ENCODE peak calls at places on chromosomes 12 and 14, in seven cellular contexts. E, H, O, P, Y, S and N are unnamed samples. For H3K4me1, the result is how much of the 10 kb centered on the place peaks cover.

GRCh38 chr14:78178071-78178470 is 7.9 kb downstream of the NRXN3 start:
- DNase-seq in E (no peak), H (no peak), O (no peak), P (no peak), Y (no peak), S (no peak), N (no peak)

GRCh38 chr12:65004270-65004669 is 116.8 kb downstream of the WIF1 start:
- DNase-seq in E (no peak), H (no peak), O (no peak), P (no peak), Y (no peak), S (no peak), N (no peak)

GRCh38 chr14:87332001-87332400 is 661.0 kb downstream of the GALC start:
- DNase-seq in E (no peak), H (no peak), O (no peak), P (no peak), Y (no peak), S (no peak), N (no peak)

GRCh38 chr14:96501383-96501745 is 818 bp upstream of the PAPOLA start:
- DNase-seq in E (no peak), H (no peak), O (no peak), P (no peak), Y (no peak), S (no peak), N (peak)

GRCh38 chr14:101062611-101063010 is 159.1 kb upstream of the RTL1 start:
- DNase-seq in E (no peak), H (no peak), O (no peak), P (peak), Y (no peak), S (no peak), N (no peak)

GRCh38 chr12:42741771-42742510 is 152.4 kb upstream of the PRICKLE1 start:
- DNase-seq in E (no peak), H (no peak), O (no peak), P (no peak), Y (no peak), S (no peak), N (no peak)

GRCh38 chr14:61080591-61081010 is 99.6 kb downstream of the SLC38A6 start:
- DNase-seq in E (no peak), H (no peak), O (no peak), P (no peak), Y (no peak), S (no peak), N (peak)

GRCh38 chr12:54363610-54364009 is 676 bp downstream of the GPR84 start:
- DNase-seq in E (no peak), H (no peak), O (no peak), P (no peak), Y (no peak), S (no peak), N (no peak)

GRCh38 chr14:74293621-74294020 is 9.1 kb downstream of the ABCD4 start:
- DNase-seq in E (no peak), H (no peak), O (no peak), P (no peak), Y (no peak), S (peak), N (no peak)

GRCh38 chr14:67622675-67623074 is 3.0 kb downstream of the ARG2 start:
- DNase-seq in E (no peak), H (peak), O (no peak), P (peak), Y (no peak), S (no peak), N (no peak)

GRCh38 chr14:95480109-95480886 is 36.2 kb downstream of the SYNE3 start:
- DNase-seq in E (no peak), H (no peak), O (no peak), P (peak), Y (no peak), S (no peak), N (no peak)

GRCh38 chr12:101474248-101474647 is 888 bp upstream of the SPIC start:
- DNase-seq in E (no peak), H (no peak), O (no peak), P (no peak), Y (no peak), S (no peak), N (no peak)

GRCh38 chr14:92581206-92581605 is 67.6 kb downstream of the RIN3 start:
- DNase-seq in E (no peak), H (no peak), O (no peak), P (peak), Y (no peak), S (no peak), N (no peak)

GRCh38 chr14:77580964-77581505 is 35.4 kb downstream of the SPTLC2 start:
- DNase-seq in E (no peak), H (no peak), O (no peak), P (no peak), Y (no peak), S (peak), N (peak)

GRCh38 chr14:77004711-77005460 is 23.6 kb downstream of the IRF2BPL start:
- DNase-seq in E (no peak), H (no peak), O (no peak), P (no peak), Y (no peak), S (no peak), N (no peak)

GRCh38 chr14:93911975-93912374 is 15.2 kb upstream of the FAM181A start:
- DNase-seq in E (no peak), H (no peak), O (no peak), P (no peak), Y (no peak), S (no peak), N (no peak)

GRCh38 chr14:72643317-72643801 is 250.5 kb downstream of the DPF3 start:
- DNase-seq in E (no peak), H (no peak), O (no peak), P (no peak), Y (no peak), S (no peak), N (no peak)

GRCh38 chr14:30193791-30194407 is 266.3 kb upstream of the PRKD1 start:
- DNase-seq in E (no peak), H (no peak), O (no peak), P (no peak), Y (no peak), S (no peak), N (no peak)

GRCh38 chr14:99741227-99741976 is 51.8 kb upstream of the EML1 start:
- DNase-seq in E (no peak), H (no peak), O (peak), P (no peak), Y (no peak), S (no peak), N (no peak)

GRCh38 chr12:113981876-113982275 is 15.8 kb upstream of the RBM19 start:
- DNase-seq in E (no peak), H (no peak), O (no peak), P (no peak), Y (no peak), S (no peak), N (no peak)

GRCh38 chr14:89284368-89285058 is 132.5 kb downstream of the FOXN3 start:
- DNase-seq in E (no peak), H (no peak), O (no peak), P (peak), Y (peak), S (no peak), N (no peak)

GRCh38 chr12:16347391-16348298 is at the start of gene MGST1:
- DNase-seq in E (peak), H (peak), O (peak), P (peak), Y (peak), S (peak), N (no peak)

GRCh38 chr14:74368441-74368840 is 20.2 kb downstream of the VRTN start:
- DNase-seq in E (no peak), H (no peak), O (no peak), P (no peak), Y (no peak), S (no peak), N (no peak)

GRCh38 chr12:72288911-72289310 is 16.7 kb downstream of the TRHDE start:
- DNase-seq in E (no peak), H (no peak), O (no peak), P (no peak), Y (no peak), S (no peak), N (no peak)

GRCh38 chr12:78191611-78192010 is 360.9 kb downstream of the NAV3 start:
- DNase-seq in E (no peak), H (no peak), O (no peak), P (no peak), Y (no peak), S (no peak), N (no peak)

GRCh38 chr12:7122876-7123769 is 5.6 kb downstream of the RBP5 start:
- DNase-seq in E (no peak), H (no peak), O (no peak), P (peak), Y (no peak), S (no peak), N (no peak)

GRCh38 chr14:89422952-89423345 is 5.9 kb upstream of the FOXN3 start:
- DNase-seq in E (no peak), H (no peak), O (no peak), P (no peak), Y (no peak), S (no peak), N (no peak)

GRCh38 chr12:124940393-124941169 is 26.1 kb upstream of the UBC start:
- DNase-seq in E (peak), H (peak), O (peak), P (peak), Y (peak), S (peak), N (peak)

GRCh38 chr12:49794811-49795653 is 33.2 kb downstream of the NCKAP5L start:
- DNase-seq in E (no peak), H (no peak), O (no peak), P (no peak), Y (no peak), S (no peak), N (no peak)

GRCh38 chr14:32203928-32204357 is 874 bp upstream of the RNU6-8 start:
- DNase-seq in E (no peak), H (peak), O (no peak), P (no peak), Y (no peak), S (peak), N (peak)

GRCh38 chr14:57970175-57970574 is 104.3 kb upstream of the SLC35F4 start:
- DNase-seq in E (no peak), H (no peak), O (no peak), P (no peak), Y (no peak), S (no peak), N (no peak)

GRCh38 chr12:94575024-94575423 is 75.3 kb downstream of the TMCC3 start:
- DNase-seq in E (no peak), H (peak), O (no peak), P (no peak), Y (no peak), S (no peak), N (no peak)

GRCh38 chr12:122111070-122111750 is 32.7 kb downstream of the MLXIP start:
- DNase-seq in E (peak), H (no peak), O (no peak), P (no peak), Y (no peak), S (peak), N (no peak)

GRCh38 chr12:118302053-118302452 is 70.7 kb downstream of the TAOK3 start:
- DNase-seq in E (no peak), H (no peak), O (no peak), P (no peak), Y (no peak), S (no peak), N (no peak)

GRCh38 chr12:106760184-106760531 is 14.3 kb upstream of the RIC8B start:
- DNase-seq in E (no peak), H (peak), O (peak), P (no peak), Y (no peak), S (no peak), N (peak)
- H3K4me3 ChIP-seq in E (no peak), H (no peak), O (no peak), P (no peak), Y (no peak), S (no peak), N (peak)

DNA sequence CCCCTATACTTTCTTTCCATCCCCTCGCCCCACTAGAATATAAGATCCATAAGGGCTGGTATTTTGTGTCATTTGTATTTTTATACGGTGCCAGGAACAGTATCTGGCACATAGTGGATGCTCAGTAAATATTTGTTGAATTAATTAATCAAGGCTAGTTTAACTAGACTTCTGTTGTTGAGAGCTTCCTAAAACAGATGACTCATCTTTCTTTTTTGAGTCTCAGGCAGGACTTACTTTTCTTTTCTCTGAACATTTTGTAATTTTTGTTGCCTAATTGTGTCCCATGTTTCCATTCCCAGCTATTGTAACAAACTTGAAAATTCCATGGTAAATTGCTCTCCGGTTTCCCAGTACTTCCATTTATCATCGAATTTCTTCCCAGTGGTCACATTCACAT is 16.7 kb downstream of the STK38L start:
- DNase-seq in E (no peak), H (no peak), O (no peak), P (no peak), Y (no peak), S (no peak), N (no peak)
- H3K4me1 ChIP-seq in E (under half), H (under half), O (under half), P (half or more), Y (under half), S (under half), N (under half)

DNA sequence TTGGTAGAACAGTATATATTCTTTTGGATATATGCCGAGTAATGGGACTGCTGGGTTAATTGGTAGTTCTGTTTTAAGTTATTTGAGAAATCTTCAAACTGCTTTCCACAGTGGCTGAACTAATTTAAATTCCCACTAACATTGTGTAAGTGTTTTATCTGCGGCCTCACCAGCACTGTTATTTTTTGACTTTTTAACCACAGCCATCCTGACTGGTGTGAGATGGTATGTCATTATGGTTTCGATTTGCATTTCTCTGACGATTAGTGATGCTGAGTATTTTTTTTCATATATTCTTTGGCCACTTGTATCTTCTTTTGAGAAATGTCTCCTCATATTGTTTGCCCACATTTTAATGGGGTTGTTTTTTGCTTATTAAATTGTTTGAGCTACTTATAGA is 357.4 kb downstream of the C12orf50 start:
- DNase-seq in E (no peak), H (no peak), O (no peak), P (no peak), Y (no peak), S (no peak), N (no peak)
- H3K4me3 ChIP-seq in E (no peak), H (no peak), O (no peak), P (no peak), Y (no peak), S (no peak), N (no peak)

DNA sequence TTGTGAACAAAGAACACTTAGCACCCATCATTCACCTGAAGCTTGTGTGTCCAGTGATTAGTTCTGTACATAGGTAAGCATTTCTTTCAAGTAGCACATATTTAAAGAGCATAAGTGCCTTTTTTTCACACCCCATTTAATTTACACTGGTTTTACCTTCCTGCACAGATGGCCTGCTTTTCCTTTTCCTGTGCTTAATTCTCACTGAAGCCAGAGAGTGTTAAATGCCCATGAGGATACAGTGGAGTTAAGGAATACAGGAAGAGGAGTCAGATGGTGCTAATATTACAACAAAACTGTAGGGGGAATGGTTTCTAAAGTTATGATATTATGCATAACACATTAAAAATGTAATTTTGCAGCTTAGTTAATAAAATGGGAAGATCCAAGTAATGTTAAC is 31.0 kb upstream of the SLC38A1 start:
- DNase-seq in E (no peak), H (no peak), O (no peak), P (no peak), Y (no peak), S (no peak), N (no peak)
- H3K4me1 ChIP-seq in E (under half), H (under half), O (under half), P (under half), Y (under half), S (under half), N (under half)

GRCh38 chr12:3117144-3117581 is 40.0 kb downstream of the TSPAN9 start:
- DNase-seq in E (no peak), H (no peak), O (no peak), P (no peak), Y (no peak), S (no peak), N (no peak)

GRCh38 chr12:3116106-3116898 is 39.1 kb downstream of the TSPAN9 start:
- DNase-seq in E (no peak), H (peak), O (no peak), P (no peak), Y (no peak), S (no peak), N (no peak)

GRCh38 chr12:3114671-3115070 is 37.5 kb downstream of the TSPAN9 start:
- DNase-seq in E (no peak), H (no peak), O (no peak), P (no peak), Y (no peak), S (no peak), N (no peak)

GRCh38 chr12:3113671-3114070 is 36.5 kb downstream of the TSPAN9 start:
- DNase-seq in E (no peak), H (no peak), O (no peak), P (no peak), Y (no peak), S (no peak), N (no peak)

GRCh38 chr12:3115078-3115477 is 37.9 kb downstream of the TSPAN9 start:
- DNase-seq in E (no peak), H (no peak), O (no peak), P (no peak), Y (no peak), S (no peak), N (no peak)
- H3K4me3 ChIP-seq in E (no peak), H (no peak), O (no peak), P (no peak), Y (no peak), S (no peak), N (no peak)

DNA sequence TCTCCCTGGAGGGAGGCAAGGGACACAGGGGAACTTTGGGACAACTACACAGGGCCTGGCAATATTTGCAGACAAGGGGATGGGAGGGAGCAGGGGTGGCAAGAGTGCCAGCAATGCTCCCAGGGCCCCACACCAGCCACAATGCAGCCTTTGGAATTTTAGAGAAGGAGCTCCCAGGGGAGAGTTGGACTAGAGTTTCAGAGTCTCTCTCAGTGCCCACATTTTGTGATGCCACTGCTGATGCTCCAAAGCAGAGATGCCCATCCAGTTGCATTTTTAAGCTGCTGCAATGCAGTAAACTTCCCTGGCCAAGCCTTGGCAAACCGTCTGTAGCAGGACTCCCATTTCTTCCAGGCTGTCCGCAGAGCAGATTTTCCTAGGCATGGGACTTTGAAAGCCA is 98.9 kb downstream of the ZFP36L1 start:
- DNase-seq in E (no peak), H (no peak), O (no peak), P (peak), Y (no peak), S (no peak), N (no peak)
- H3K4me1 ChIP-seq in E (under half), H (under half), O (under half), P (under half), Y (under half), S (under half), N (under half)

GRCh38 chr12:11765817-11766794 is 116.6 kb downstream of the ETV6 start:
- DNase-seq in E (no peak), H (no peak), O (peak), P (no peak), Y (no peak), S (no peak), N (no peak)
- H3K4me3 ChIP-seq in E (no peak), H (no peak), O (no peak), P (no peak), Y (no peak), S (no peak), N (no peak)

GRCh38 chr14:102811971-102812370 is 34.7 kb downstream of the TRAF3 start:
- DNase-seq in E (no peak), H (no peak), O (no peak), P (no peak), Y (no peak), S (no peak), N (no peak)
- H3K4me1 ChIP-seq in E (under half), H (under half), O (under half), P (under half), Y (under half), S (under half), N (half or more)